ENCODE peak calls at places on chromosome 2, in four cellular contexts. J, P, T and O are unnamed samples. For H3K36me3 and H3K27me3, the result is how much of the 10 kb centered on the place peaks cover.

GRCh38 chr2:202588647-202589581 is 45.9 kb upstream of the FAM117B start:
- DNase-seq in J (peak), T (peak), P (peak), O (peak)

GRCh38 chr2:15260196-15260595 is 300.9 kb downstream of the NBAS start:
- DNase-seq in J (no peak), T (no peak), P (no peak), O (no peak)

GRCh38 chr2:189149981-189150380 is 29.6 kb downstream of the COL5A2 start:
- DNase-seq in J (peak), T (peak), P (no peak), O (no peak)

GRCh38 chr2:11877764-11878163 is 131.3 kb downstream of the LPIN1 start:
- DNase-seq in T (no peak), J (no peak), P (no peak), O (no peak)

GRCh38 chr2:84214455-84214854 is 244.6 kb downstream of the SUCLG1 start:
- DNase-seq in J (no peak), P (no peak), T (no peak), O (no peak)

GRCh38 chr2:124091721-124092120 is 66.6 kb downstream of the CNTNAP5 start:
- DNase-seq in P (no peak), J (no peak), T (no peak), O (no peak)

GRCh38 chr2:42048318-42049251 is 764 bp downstream of the PKDCC start:
- DNase-seq in T (peak), J (peak), P (no peak), O (peak)

GRCh38 chr2:109393211-109393610 is 220.6 kb downstream of the SEPTIN10 start:
- DNase-seq in P (no peak), T (no peak), J (no peak), O (no peak)

GRCh38 chr2:64708834-64709233 is 55.1 kb upstream of the SERTAD2 start:
- DNase-seq in T (no peak), J (no peak), P (no peak), O (no peak)

GRCh38 chr2:1812926-1813325 is 68.6 kb upstream of the PXDN start:
- DNase-seq in P (no peak), T (no peak), J (no peak), O (no peak)

GRCh38 chr2:96342085-96342484 is 6.5 kb downstream of the NCAPH start:
- DNase-seq in T (peak), P (peak), J (peak), O (peak)

GRCh38 chr2:120825370-120826259 is 89.9 kb downstream of the GLI2 start:
- DNase-seq in P (no peak), T (peak), J (peak), O (peak)

GRCh38 chr2:5720426-5720825 is 28.2 kb downstream of the SOX11 start:
- DNase-seq in J (peak), P (no peak), T (peak), O (no peak)

GRCh38 chr2:10919776-10920606 is 8.3 kb downstream of the KCNF1 start:
- DNase-seq in P (no peak), J (no peak), T (no peak), O (no peak)

GRCh38 chr2:181183878-181184553 is 203.6 kb downstream of the UBE2E3 start:
- DNase-seq in T (no peak), P (no peak), J (peak), O (no peak)

GRCh38 chr2:3151153-3151918 is 226.3 kb downstream of the EIPR1 start:
- DNase-seq in J (no peak), T (no peak), P (no peak), O (no peak)

GRCh38 chr2:47568164-47568861 is 165.4 kb downstream of the MSH2 start:
- DNase-seq in J (no peak), T (no peak), P (no peak), O (no peak)

GRCh38 chr2:47564129-47564528 is 161.2 kb downstream of the MSH2 start:
- DNase-seq in P (no peak), T (no peak), J (no peak), O (no peak)

GRCh38 chr2:47572136-47572535 is 169.2 kb downstream of the MSH2 start:
- DNase-seq in P (no peak), T (no peak), J (no peak), O (no peak)

GRCh38 chr2:47566207-47566858 is 163.4 kb downstream of the MSH2 start:
- DNase-seq in T (no peak), P (no peak), J (no peak), O (no peak)

DNA sequence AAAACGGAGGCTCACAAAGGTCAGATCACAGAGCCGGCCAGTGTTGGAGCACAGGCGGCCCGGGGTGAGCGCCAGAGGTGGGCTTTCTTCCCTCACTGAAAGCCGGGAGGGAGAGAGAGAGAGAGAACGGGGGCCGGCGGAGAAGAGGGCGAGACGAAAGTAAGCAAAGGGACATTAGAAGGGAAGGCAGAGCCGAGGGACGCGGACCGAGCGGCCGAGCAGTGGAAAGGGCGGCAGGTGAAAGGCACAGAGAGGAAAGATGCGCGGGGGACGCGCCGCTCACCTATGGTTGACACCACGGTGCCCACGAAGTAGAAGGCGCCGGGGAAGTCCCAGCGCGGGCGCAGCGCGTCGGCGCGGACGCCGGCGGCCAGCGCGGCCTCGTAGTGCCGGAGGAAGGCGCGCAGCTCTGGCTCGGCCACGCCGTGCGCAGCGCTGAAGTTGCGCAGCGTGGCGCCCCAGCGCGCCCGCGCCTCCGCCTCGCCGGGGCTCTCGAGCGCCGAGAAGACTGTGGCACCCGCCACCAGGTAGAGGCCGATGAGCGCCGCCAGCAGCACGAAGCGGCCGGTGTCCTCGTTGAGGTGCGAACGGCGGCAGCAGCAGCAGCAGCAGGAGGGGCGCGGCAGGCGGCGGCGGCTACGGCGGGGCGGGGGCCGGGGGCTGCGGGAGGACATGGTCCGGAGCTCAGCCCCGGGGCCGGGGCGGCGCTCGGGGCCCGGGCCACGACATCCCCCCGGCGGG is 166.9 kb downstream of the MSH2 start:
- DNase-seq in P (no peak), J (peak), T (peak), O (peak)
- H3K4me3 ChIP-seq in P (no peak), J (no peak), T (no peak), O (no peak)

GRCh38 chr2:152157253-152157652 is 18.3 kb downstream of the STAM2 start:
- DNase-seq in J (no peak), P (no peak), T (no peak), O (no peak)

GRCh38 chr2:152155209-152155608 is 20.4 kb downstream of the STAM2 start:
- DNase-seq in J (no peak), T (no peak), P (no peak), O (no peak)

GRCh38 chr2:152154462-152154861 is 21.1 kb downstream of the STAM2 start:
- DNase-seq in T (no peak), J (no peak), P (no peak), O (no peak)
- H3K36me3 ChIP-seq in T (under half), J (under half), P (under half), O (under half)

DNA sequence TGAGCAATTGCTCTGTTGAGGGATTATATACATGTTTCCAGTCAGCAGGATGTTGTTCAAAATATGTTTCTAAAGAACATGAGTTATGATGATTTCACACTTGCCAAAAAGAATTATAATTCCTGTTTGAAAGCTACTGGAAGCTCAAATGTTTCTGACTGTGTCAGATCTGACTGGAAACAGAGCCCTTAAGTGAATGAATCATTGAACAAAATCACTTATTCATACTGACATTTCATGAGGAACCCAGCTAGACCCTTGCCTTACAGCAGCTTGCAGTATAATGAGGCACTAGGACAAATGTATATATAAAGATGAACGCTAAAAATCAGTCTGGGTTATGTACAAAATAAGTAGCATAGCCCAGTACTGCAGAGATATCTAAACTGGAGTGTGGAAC is 35.4 kb upstream of the ITGAV start:
- DNase-seq in P (no peak), J (no peak), T (no peak), O (no peak)
- H3K27me3 ChIP-seq in P (under half), J (under half), T (under half), O (under half)

DNA sequence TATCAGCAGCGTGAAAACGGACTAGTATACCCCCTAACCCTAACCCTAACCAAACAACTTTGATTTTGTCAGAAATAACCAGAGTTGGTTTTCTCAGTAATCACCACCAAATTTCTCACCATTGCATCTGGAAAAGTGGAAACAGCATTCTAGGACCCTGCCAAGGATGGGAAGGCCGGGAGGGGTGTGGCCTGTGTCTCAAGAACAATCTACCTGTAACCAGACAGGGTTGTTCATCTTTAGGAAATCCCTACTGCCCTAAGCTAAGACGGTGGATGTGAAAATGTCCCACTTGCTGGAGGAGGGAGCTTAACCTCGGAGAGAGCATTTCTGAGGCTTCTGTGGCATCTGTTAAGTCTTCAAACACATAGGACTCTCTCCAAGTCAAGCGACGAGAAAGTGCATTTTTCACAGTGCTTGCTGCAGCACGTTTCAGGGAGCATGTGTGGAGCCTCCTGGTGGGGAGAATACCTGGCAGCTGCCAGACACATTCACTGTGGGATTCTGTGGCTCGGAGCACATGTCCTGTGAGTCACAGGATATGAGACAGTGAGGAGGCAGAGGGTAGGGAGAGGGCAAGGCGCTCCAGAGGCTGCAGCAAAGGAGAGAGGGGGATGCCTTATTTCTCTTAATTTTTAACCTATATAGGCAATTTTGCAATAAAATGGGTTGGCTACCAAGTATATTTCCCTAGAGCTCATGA is 207.5 kb downstream of the SPP2 start:
- DNase-seq in T (peak), P (no peak), J (peak), O (peak)
- H3K4me3 ChIP-seq in T (no peak), P (no peak), J (peak), O (no peak)

GRCh38 chr2:135799738-135800137 is 37.2 kb downstream of the LCT start:
- DNase-seq in P (no peak), T (no peak), J (no peak), O (no peak)
- H3K36me3 ChIP-seq in P (under half), T (under half), J (under half), O (under half)